ENCODE peak calls at places on chromosomes 11 and 22, in seven cellular contexts. L is ovary, S is heart left ventricle, B is stomach, P is A673, F is spleen, U is psoas muscle. E is an unnamed sample.

GRCh38 chr22:36331306-36331911 is 56.4 kb downstream of the MYH9 start:
- DNase-seq in L (peak; percentile 56), S (peak; percentile 87), B (peak; percentile 79), P (peak; percentile 94), F (peak; percentile 97), U (peak; percentile 83), E (peak; percentile 90)

GRCh38 chr11:43942651-43943356 is 367 bp downstream of the C11orf96 start:
- DNase-seq in L (peak; percentile 75), S (peak; percentile 54), B (no peak), P (peak; percentile 76), F (no peak), U (peak; percentile 61), E (no peak)

GRCh38 chr11:61494341-61495038 is 14.1 kb upstream of the LRRC10B start:
- DNase-seq in L (no peak), S (peak; percentile 73), B (no peak), P (no peak), F (no peak), U (no peak), E (no peak)

GRCh38 chr22:20585640-20586402 is 78.4 kb downstream of the MED15 start:
- DNase-seq in L (no peak), S (no peak), B (no peak), P (no peak), F (peak; percentile 62), U (no peak), E (no peak)

GRCh38 chr22:45026511-45026910 is 16.7 kb upstream of the PHF21B start:
- DNase-seq in L (no peak), S (no peak), B (no peak), P (no peak), F (no peak), U (no peak), E (no peak)

GRCh38 chr22:50244420-50245213 is at the start of gene TUBGCP6:
- DNase-seq in L (peak; percentile 95), S (peak; percentile 98), B (peak; percentile 97), P (peak; percentile 96), F (peak; percentile 99), U (peak; percentile 98), E (peak; percentile 98)

GRCh38 chr11:32643526-32643925 is 59.9 kb downstream of the EIF3M start:
- DNase-seq in L (no peak), S (no peak), B (no peak), P (no peak), F (no peak), U (no peak), E (no peak)

GRCh38 chr11:64090811-64091516 is 55.2 kb downstream of the FLRT1 start:
- DNase-seq in L (no peak), S (no peak), B (no peak), P (peak; percentile 75), F (no peak), U (no peak), E (no peak)

GRCh38 chr11:116640641-116641402 is 132.0 kb downstream of the BUD13 start:
- DNase-seq in L (no peak), S (no peak), B (no peak), P (no peak), F (no peak), U (no peak), E (no peak)

GRCh38 chr11:126403658-126404057 is 48.2 kb downstream of the ST3GAL4 start:
- DNase-seq in L (no peak), S (no peak), B (no peak), P (no peak), F (peak; percentile 54), U (no peak), E (no peak)

GRCh38 chr11:18853086-18853720 is 61.6 kb upstream of the PTPN5 start:
- DNase-seq in L (no peak), S (no peak), B (no peak), P (peak; percentile 11), F (no peak), U (no peak), E (no peak)

GRCh38 chr22:35766654-35767580 is 49.2 kb downstream of the APOL5 start:
- DNase-seq in L (no peak), S (no peak), B (no peak), P (no peak), F (no peak), U (no peak), E (no peak)

GRCh38 chr11:71364176-71364671 is 84.0 kb downstream of the DHCR7 start:
- DNase-seq in L (no peak), S (no peak), B (no peak), P (no peak), F (no peak), U (no peak), E (no peak)

GRCh38 chr11:121614661-121615240 is 162.0 kb upstream of the SORL1-AS1 start:
- DNase-seq in L (no peak), S (no peak), B (no peak), P (peak; percentile 36), F (no peak), U (no peak), E (no peak)

GRCh38 chr11:30326114-30326783 is 3.3 kb downstream of the ARL14EP start:
- DNase-seq in L (no peak), S (no peak), B (no peak), P (no peak), F (no peak), U (no peak), E (no peak)

GRCh38 chr11:24683578-24683977 is 186.7 kb downstream of the LUZP2 start:
- DNase-seq in L (no peak), S (no peak), B (no peak), P (no peak), F (no peak), U (no peak), E (no peak)

GRCh38 chr22:23786261-23786710 is 480 bp upstream of the SMARCB1 start:
- DNase-seq in L (no peak), S (no peak), B (no peak), P (no peak), F (no peak), U (no peak), E (no peak)

GRCh38 chr22:36405671-36406070 is 17.9 kb upstream of the MYH9 start:
- DNase-seq in L (no peak), S (no peak), B (peak; percentile 36), P (no peak), F (peak; percentile 92), U (no peak), E (no peak)

GRCh38 chr11:92477686-92478085 is 253.1 kb downstream of the FAT3 start:
- DNase-seq in L (no peak), S (no peak), B (peak; percentile 30), P (no peak), F (no peak), U (no peak), E (no peak)

GRCh38 chr11:15972838-15973237 is 383.5 kb downstream of the SOX6 start:
- DNase-seq in L (no peak), S (peak; percentile 30), B (no peak), P (no peak), F (no peak), U (no peak), E (no peak)

GRCh38 chr11:1770528-1770927 is 6.8 kb upstream of the CTSD start:
- DNase-seq in L (no peak), S (no peak), B (peak; percentile 23), P (no peak), F (peak; percentile 85), U (peak; percentile 50), E (no peak)

GRCh38 chr22:46774456-46775363 is 12.3 kb downstream of the TBC1D22A start:
- DNase-seq in L (no peak), S (no peak), B (no peak), P (no peak), F (peak; percentile 91), U (no peak), E (no peak)

GRCh38 chr22:46775364-46775758 is 12.9 kb downstream of the TBC1D22A start:
- DNase-seq in L (no peak), S (no peak), B (no peak), P (no peak), F (peak; percentile 62), U (no peak), E (no peak)

GRCh38 chr22:46776876-46777608 is 14.6 kb downstream of the TBC1D22A start:
- DNase-seq in L (no peak), S (no peak), B (no peak), P (no peak), F (peak; percentile 67), U (no peak), E (no peak)

GRCh38 chr22:46776486-46776826 is 14.0 kb downstream of the TBC1D22A start:
- DNase-seq in L (no peak), S (no peak), B (no peak), P (no peak), F (peak; percentile 73), U (no peak), E (no peak)

DNA sequence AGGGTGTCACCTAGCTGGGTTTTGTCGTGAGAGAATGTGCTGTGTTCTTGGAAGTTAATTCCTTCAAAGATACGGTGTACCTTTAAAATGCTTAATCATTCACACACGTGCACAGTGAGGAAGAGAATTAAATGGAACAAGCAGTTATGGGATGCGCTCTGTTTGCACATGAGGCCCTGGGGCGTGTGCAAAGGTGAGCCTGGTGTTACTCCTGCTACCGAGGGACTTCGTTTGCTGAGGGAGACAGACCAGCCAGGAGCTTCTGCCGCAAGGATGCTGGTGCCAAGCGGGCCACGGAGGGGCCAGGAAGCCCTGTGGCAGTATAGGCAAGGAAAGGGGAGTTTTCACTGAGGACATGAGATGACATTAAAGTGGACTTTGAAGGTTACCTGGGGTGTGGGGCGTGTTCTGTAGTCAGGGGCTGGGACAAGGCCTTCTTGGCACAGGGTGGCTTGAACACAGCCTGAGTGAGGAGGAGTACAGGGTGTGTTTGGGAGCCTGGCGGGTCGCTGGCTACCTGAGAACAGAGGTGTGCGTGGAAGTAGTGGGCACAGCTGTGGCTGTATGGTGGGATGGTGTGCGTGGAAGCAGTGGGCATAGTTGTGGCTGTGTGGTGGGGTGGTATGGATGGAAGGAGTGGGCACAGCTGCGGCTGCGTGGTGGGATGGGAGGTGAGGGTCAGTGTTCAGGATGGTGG is 13.5 kb downstream of the TBC1D22A start:
- DNase-seq in L (no peak), S (no peak), B (no peak), P (no peak), F (peak; percentile 74), U (no peak), E (no peak)
- H3K4me1 ChIP-seq in L (peaks cover 3% of the 10 kb centered on the region), S (peaks cover 49% of the 10 kb centered on the region), B (peaks cover 59% of the 10 kb centered on the region), P (peaks cover 26% of the 10 kb centered on the region), F (peaks cover 87% of the 10 kb centered on the region), U (peaks cover 26% of the 10 kb centered on the region), E (no peaks in the 10 kb centered on the region)

GRCh38 chr11:79418241-79418640 is 22.6 kb downstream of the TENM4 start:
- DNase-seq in L (no peak), S (no peak), B (no peak), P (no peak), F (no peak), U (no peak), E (no peak)
- H3K27ac ChIP-seq in L (no peak overlapping the region), S (no peak overlapping the region), B (no peak overlapping the region), P (no peak overlapping the region), F (no peak overlapping the region), U (no peak overlapping the region), E (no peak overlapping the region)

GRCh38 chr11:65504671-65505433 is 6.0 kb downstream of the MALAT1 start:
- DNase-seq in L (no peak), S (no peak), B (no peak), P (no peak), F (no peak), U (no peak), E (no peak)
- H3K4me1 ChIP-seq in L (peaks cover 2% of the 10 kb centered on the region), S (peaks cover 15% of the 10 kb centered on the region), B (peaks cover 54% of the 10 kb centered on the region), P (peaks cover 33% of the 10 kb centered on the region), F (peaks cover 46% of the 10 kb centered on the region), U (peaks cover 30% of the 10 kb centered on the region), E (peaks cover 6% of the 10 kb centered on the region)

GRCh38 chr11:112784323-112785073 is 176.7 kb upstream of the NCAM1 start:
- DNase-seq in L (peak; percentile 80), S (peak; percentile 91), B (no peak), P (peak; percentile 78), F (no peak), U (peak; percentile 65), E (no peak)
- H3K27ac ChIP-seq in L (no peak overlapping the region), S (peak overlapping the region; percentile 75), B (no peak overlapping the region), P (no peak overlapping the region), F (no peak overlapping the region), U (no peak overlapping the region), E (peak overlapping the region; percentile 73)

E was measured in ascending aorta.